ENCODE peak calls at places on chromosomes 11 and 22, in nine cellular contexts. B is thyroid gland, R is cardiac muscle cell, S is fibroblast of mammary gland, O is SJSA1, W is brain microvascular endothelial cell, Y is IMR-90, N is SK-N-SH, Q is psoas muscle. P is an unnamed sample.

GRCh38 chr22:44595841-44596341 is 97.9 kb upstream of the RTL6 start:
- DNase-seq in Y (peak; percentile 42), S (peak; percentile 14), W (no peak), O (no peak), N (peak; percentile 44), Q (no peak), R (peak; percentile 55), B (no peak), P (no peak)

GRCh38 chr11:2746401-2747230 is 46.8 kb upstream of the KCNQ1OT1 start:
- DNase-seq in O (no peak), Q (no peak), N (peak; percentile 87), S (no peak), W (no peak), B (no peak), Y (no peak), R (no peak), P (no peak)

GRCh38 chr11:44223261-44223660 is 86.7 kb downstream of the ALX4 start:
- DNase-seq in Q (no peak), B (no peak), R (peak; percentile 50), W (peak; percentile 63), S (peak; percentile 66), Y (peak; percentile 67), O (peak; percentile 28), N (no peak), P (no peak)

GRCh38 chr11:126716456-126717083 is 284.0 kb downstream of the KIRREL3 start:
- DNase-seq in R (peak; percentile 51), N (peak; percentile 75), B (peak; percentile 64), S (peak; percentile 42), O (peak; percentile 14), Q (no peak), W (peak; percentile 36), Y (peak; percentile 43), P (peak; percentile 32)

GRCh38 chr11:130269544-130269943 is 45.2 kb downstream of the ZBTB44 start:
- DNase-seq in Q (no peak), S (no peak), O (no peak), B (no peak), Y (no peak), N (no peak), W (no peak), R (peak; percentile 26), P (no peak)

GRCh38 chr11:17979770-17980371 is 33.0 kb downstream of the SERGEF start:
- DNase-seq in Q (no peak), O (peak; percentile 38), B (peak; percentile 25), R (peak; percentile 22), W (no peak), N (peak; percentile 59), Y (peak; percentile 5), S (peak; percentile 20), P (no peak)

GRCh38 chr11:77107950-77108349 is 5.3 kb downstream of the OMP start:
- DNase-seq in W (peak; percentile 91), N (no peak), O (peak; percentile 67), R (peak; percentile 92), Q (peak; percentile 59), B (peak; percentile 73), Y (peak; percentile 95), S (peak; percentile 96), P (peak; percentile 37)

GRCh38 chr22:45998638-45999378 is 21.8 kb upstream of the WNT7B start:
- DNase-seq in S (no peak), R (no peak), B (no peak), O (no peak), N (no peak), Y (no peak), W (no peak), Q (no peak), P (no peak)

GRCh38 chr11:122690292-122690691 is 34.8 kb downstream of the UBASH3B start:
- DNase-seq in N (no peak), Q (no peak), S (no peak), Y (no peak), R (no peak), O (no peak), B (no peak), W (no peak), P (no peak)

GRCh38 chr11:122692444-122692843 is 36.9 kb downstream of the UBASH3B start:
- DNase-seq in S (no peak), W (no peak), O (no peak), R (no peak), B (no peak), Q (no peak), Y (no peak), N (no peak), P (no peak)

GRCh38 chr11:122690801-122691649 is 35.5 kb downstream of the UBASH3B start:
- DNase-seq in Q (no peak), Y (peak; percentile 57), N (no peak), B (no peak), W (no peak), O (no peak), S (peak; percentile 62), R (peak; percentile 73), P (no peak)

GRCh38 chr11:122695076-122695620 is 39.6 kb downstream of the UBASH3B start:
- DNase-seq in R (peak; percentile 36), N (no peak), W (no peak), S (no peak), Y (no peak), O (no peak), Q (no peak), B (no peak), P (peak; percentile 34)

GRCh38 chr11:122691751-122692150 is 36.2 kb downstream of the UBASH3B start:
- DNase-seq in N (peak; percentile 35), W (no peak), B (no peak), Y (no peak), R (no peak), S (no peak), Q (no peak), O (no peak), P (no peak)
- H3K4me3 ChIP-seq in N (no peak overlapping the region), W (no peak overlapping the region), B (no peak overlapping the region), Y (no peak overlapping the region), R (no peak overlapping the region), S (no peak overlapping the region), Q (no peak overlapping the region), O (no peak overlapping the region), P (no peak overlapping the region)

GRCh38 chr11:46947399-46948077 is 11.0 kb downstream of the CSTPP1 start:
- DNase-seq in R (no peak), W (no peak), B (no peak), Y (no peak), N (no peak), Q (no peak), S (no peak), O (no peak), P (no peak)
- H3K4me3 ChIP-seq in R (no peak overlapping the region), W (no peak overlapping the region), B (no peak overlapping the region), Y (no peak overlapping the region), N (no peak overlapping the region), Q (no peak overlapping the region), S (no peak overlapping the region), O (no peak overlapping the region), P (no peak overlapping the region)

GRCh38 chr11:72039108-72039850 is 40.6 kb downstream of the IL18BP start:
- DNase-seq in Y (peak; percentile 60), O (no peak), N (peak; percentile 64), W (no peak), R (peak; percentile 27), B (peak; percentile 51), S (peak; percentile 73), Q (no peak), P (peak; percentile 87)
- H3K4me3 ChIP-seq in Y (peak overlapping the region; percentile 76), O (no peak overlapping the region), N (peak overlapping the region; percentile 67), W (peak overlapping the region; percentile 74), R (peak overlapping the region; percentile 65), B (peak overlapping the region; percentile 39), S (peak overlapping the region; percentile 72), Q (peak overlapping the region; percentile 86), P (peak overlapping the region; percentile 23)

DNA sequence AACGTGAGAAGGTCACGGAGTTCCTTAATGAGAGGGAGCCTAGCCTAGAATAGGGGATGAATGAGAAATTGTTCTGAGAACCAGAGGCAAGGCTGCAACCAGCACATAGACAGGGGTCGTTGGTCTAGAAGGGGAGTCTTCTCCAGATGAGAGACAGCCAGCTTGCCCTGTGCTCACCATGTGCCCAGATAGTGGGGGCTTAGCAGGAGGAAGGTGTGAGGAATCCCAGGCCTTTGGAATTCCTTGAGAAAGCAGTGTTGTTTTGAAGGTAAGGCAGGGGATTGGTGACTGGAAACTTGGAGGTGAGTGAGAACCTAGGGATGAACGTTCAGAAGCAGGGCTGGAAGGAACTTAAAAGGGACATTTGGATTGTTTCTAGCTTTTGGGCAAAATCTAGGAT is 29.4 kb downstream of the RCOR2 start:
- DNase-seq in Q (no peak), Y (no peak), B (no peak), N (no peak), O (no peak), R (no peak), W (no peak), S (no peak), P (no peak)
- H3K4me3 ChIP-seq in Q (no peak overlapping the region), Y (no peak overlapping the region), B (no peak overlapping the region), N (no peak overlapping the region), O (no peak overlapping the region), R (no peak overlapping the region), W (no peak overlapping the region), S (no peak overlapping the region), P (no peak overlapping the region)

GRCh38 chr11:62553839-62554361 is 7.3 kb upstream of the AHNAK start:
- DNase-seq in O (peak; percentile 95), W (peak; percentile 86), B (no peak), S (peak; percentile 96), R (no peak), Y (peak; percentile 92), Q (peak; percentile 55), N (no peak), P (no peak)
- H3K4me3 ChIP-seq in O (peak overlapping the region; percentile 10), W (peak overlapping the region; percentile 40), B (no peak overlapping the region), S (peak overlapping the region; percentile 38), R (no peak overlapping the region), Y (peak overlapping the region; percentile 26), Q (peak overlapping the region; percentile 54), N (peak overlapping the region; percentile 56), P (peak overlapping the region; percentile 29)

GRCh38 chr11:7596975-7597391 is 76.3 kb downstream of the CYB5R2 start:
- DNase-seq in N (no peak), S (no peak), R (no peak), Y (no peak), B (peak; percentile 65), Q (no peak), W (no peak), O (no peak), P (peak; percentile 30)

GRCh38 chr11:7595951-7596350 is 77.3 kb downstream of the CYB5R2 start:
- DNase-seq in B (no peak), Q (no peak), R (no peak), N (no peak), S (no peak), O (no peak), W (no peak), Y (no peak), P (no peak)

GRCh38 chr11:7599209-7599608 is 74.1 kb downstream of the CYB5R2 start:
- DNase-seq in Q (no peak), O (no peak), R (no peak), Y (no peak), W (no peak), N (no peak), S (no peak), B (no peak), P (no peak)

GRCh38 chr11:7595016-7595869 is 78.1 kb downstream of the CYB5R2 start:
- DNase-seq in R (peak; percentile 64), Y (no peak), O (no peak), N (no peak), B (no peak), W (no peak), Q (no peak), S (peak; percentile 68), P (no peak)

GRCh38 chr11:7597620-7598019 is 75.7 kb downstream of the CYB5R2 start:
- DNase-seq in B (peak; percentile 97), Q (no peak), R (no peak), N (no peak), S (no peak), W (no peak), O (no peak), Y (no peak), P (peak; percentile 86)
- H3K4me3 ChIP-seq in B (no peak overlapping the region), Q (peak overlapping the region; percentile 37), R (no peak overlapping the region), N (no peak overlapping the region), S (no peak overlapping the region), W (no peak overlapping the region), O (no peak overlapping the region), Y (no peak overlapping the region), P (peak overlapping the region; percentile 15)